ENCODE peak calls at places on chromosomes 16 and 17, in seven cellular contexts. S is neural progenitor cell, Y is lower lobe of right lung, E is esophagus squamous epithelium, V is cardiac fibroblast, Z is activated B cell treated with CpG ODN at 0.5 μM for 24 hours, B is astrocyte of the spinal cord. R is an unnamed sample.
A peak's percentile ranks its signal among the peaks of the same experiment; 100 is the strongest.

GRCh38 chr16:21159281-21159951 is 942 bp downstream of the LDAF1 start:
- DNase-seq in Z (peak; percentile 49), Y (peak; percentile 81), E (no peak), S (peak; percentile 71), V (no peak), B (no peak), R (peak; percentile 27)

GRCh38 chr16:89144681-89145080 is 26.9 kb upstream of the CDH15 start:
- DNase-seq in B (no peak), V (no peak), S (no peak), Y (peak; percentile 21), Z (no peak), E (no peak), R (no peak)

GRCh38 chr16:81723098-81723723 is 55.9 kb upstream of the PLCG2 start:
- DNase-seq in S (peak; percentile 92), Z (no peak), E (no peak), Y (no peak), V (peak; percentile 89), B (peak; percentile 84), R (peak; percentile 86)

GRCh38 chr16:6827272-6827671 is 505.4 kb upstream of the RBFOX1 start:
- DNase-seq in V (no peak), B (no peak), E (no peak), S (no peak), Z (no peak), Y (no peak), R (no peak)

GRCh38 chr17:37770631-37771518 is 26.0 kb upstream of the HNF1B start:
- DNase-seq in V (peak; percentile 76), E (no peak), Z (no peak), S (peak; percentile 73), B (peak; percentile 68), Y (peak; percentile 75), R (peak; percentile 75)

GRCh38 chr16:28891964-28892890 is 13.9 kb downstream of the ATP2A1 start:
- DNase-seq in E (no peak), S (no peak), Z (no peak), V (no peak), Y (no peak), B (no peak), R (no peak)

GRCh38 chr17:30565073-30565935 is 88.1 kb downstream of the GOSR1 start:
- DNase-seq in Y (peak; percentile 21), B (no peak), S (peak; percentile 56), E (no peak), Z (no peak), V (no peak), R (no peak)

GRCh38 chr17:72477529-72477928 is 356.7 kb downstream of the SOX9 start:
- DNase-seq in Y (no peak), Z (no peak), S (no peak), B (no peak), E (no peak), V (no peak), R (no peak)

GRCh38 chr16:9612267-9612666 is 520.8 kb downstream of the HAPSTR1 start:
- DNase-seq in B (peak; percentile 18), Z (no peak), V (no peak), E (no peak), Y (no peak), S (peak; percentile 21), R (no peak)

GRCh38 chr17:36948717-36949460 is at the start of gene AATF:
- DNase-seq in B (peak; percentile 96), Z (peak; percentile 97), Y (peak; percentile 97), V (peak; percentile 96), E (peak; percentile 81), S (peak; percentile 98), R (peak; percentile 97)

GRCh38 chr16:29994613-29995329 is 646 bp downstream of the HIRIP3 start:
- DNase-seq in E (no peak), V (peak; percentile 74), Z (no peak), S (no peak), Y (no peak), B (peak; percentile 32), R (peak; percentile 79)

GRCh38 chr16:17358846-17359245 is 111.9 kb downstream of the XYLT1 start:
- DNase-seq in Z (no peak), E (no peak), Y (no peak), B (peak; percentile 80), V (peak; percentile 30), S (peak; percentile 43), R (no peak)

GRCh38 chr17:63295839-63296590 is 150.1 kb downstream of the CYB561 start:
- DNase-seq in Y (no peak), E (no peak), Z (no peak), V (no peak), S (no peak), B (no peak), R (no peak)

GRCh38 chr16:88414521-88415380 is 32.0 kb downstream of the ZNF469 start:
- DNase-seq in S (no peak), Z (no peak), V (no peak), E (no peak), Y (no peak), B (no peak), R (no peak)

GRCh38 chr16:82631701-82632685 is 5.2 kb downstream of the CDH13 start:
- DNase-seq in V (no peak), E (no peak), Y (no peak), S (peak; percentile 25), B (no peak), Z (no peak), R (peak; percentile 73)

GRCh38 chr17:51590071-51590470 is 329.7 kb downstream of the UTP18 start:
- DNase-seq in E (no peak), Y (no peak), Z (no peak), V (no peak), S (no peak), B (no peak), R (no peak)

GRCh38 chr16:20707461-20707860 is 10.0 kb upstream of the ACSM1 start:
- DNase-seq in S (no peak), Z (no peak), E (no peak), V (no peak), B (no peak), Y (no peak), R (no peak)

GRCh38 chr16:90044111-90044551 is 24.9 kb upstream of the DBNDD1 start:
- DNase-seq in Y (no peak), S (no peak), E (no peak), V (no peak), Z (no peak), B (peak; percentile 31), R (peak; percentile 88)

GRCh38 chr16:50848755-50849514 is 107.0 kb downstream of the CYLD start:
- DNase-seq in Y (no peak), Z (no peak), B (no peak), V (no peak), E (no peak), S (no peak), R (no peak)

GRCh38 chr17:7328840-7329359 is at the start of gene NEURL4:
- DNase-seq in V (no peak), Y (peak; percentile 64), S (no peak), Z (no peak), E (no peak), B (no peak), R (no peak)

GRCh38 chr17:38742431-38743308 is 5.5 kb downstream of the PCGF2 start:
- DNase-seq in Z (no peak), V (peak; percentile 95), B (peak; percentile 93), E (no peak), Y (no peak), S (no peak), R (peak; percentile 36)

GRCh38 chr16:49023095-49023494 is 258.5 kb downstream of the CBLN1 start:
- DNase-seq in V (peak; percentile 19), Z (no peak), Y (no peak), S (no peak), E (no peak), B (peak; percentile 57), R (peak; percentile 93)

GRCh38 chr16:4059969-4060368 is 56.3 kb downstream of the ADCY9 start:
- DNase-seq in V (no peak), S (no peak), Z (no peak), E (no peak), B (no peak), Y (no peak), R (no peak)

GRCh38 chr17:60065867-60066266 is 12.9 kb downstream of the HEATR6 start:
- DNase-seq in V (no peak), B (no peak), Z (no peak), Y (no peak), E (no peak), S (no peak), R (no peak)

GRCh38 chr16:27639588-27640276 is 89.8 kb downstream of the KATNIP start:
- DNase-seq in Y (no peak), E (no peak), S (peak; percentile 67), V (peak; percentile 71), Z (no peak), B (peak; percentile 62), R (peak; percentile 52)

GRCh38 chr17:1494203-1494602 is 1.7 kb upstream of the MYO1C start:
- DNase-seq in V (no peak), Z (no peak), S (no peak), Y (no peak), E (no peak), B (no peak), R (no peak)

GRCh38 chr17:57132663-57133062 is 47.6 kb downstream of the AKAP1 start:
- DNase-seq in S (peak; percentile 20), V (no peak), E (no peak), Y (no peak), B (no peak), Z (no peak), R (no peak)

GRCh38 chr17:76781056-76781982 is 43.4 kb downstream of the MFSD11 start:
- DNase-seq in B (no peak), S (no peak), E (no peak), V (no peak), Z (no peak), Y (no peak), R (no peak)
- TF ChIP-seq CTCF in B (peak; percentile 10), S (no peak), E (no peak), V (no peak), Z (no peak), Y (no peak), R (no peak)

GRCh38 chr17:44400226-44400847 is 10.9 kb upstream of the ITGA2B start:
- DNase-seq in B (peak; percentile 42), Y (no peak), Z (no peak), V (peak; percentile 54), S (peak; percentile 18), E (no peak), R (peak; percentile 38)
- TF ChIP-seq CTCF in B (peak; percentile 56), Y (no peak), Z (no peak), V (peak; percentile 42), S (peak; percentile 61), E (peak; percentile 40), R (peak; percentile 39)

DNA sequence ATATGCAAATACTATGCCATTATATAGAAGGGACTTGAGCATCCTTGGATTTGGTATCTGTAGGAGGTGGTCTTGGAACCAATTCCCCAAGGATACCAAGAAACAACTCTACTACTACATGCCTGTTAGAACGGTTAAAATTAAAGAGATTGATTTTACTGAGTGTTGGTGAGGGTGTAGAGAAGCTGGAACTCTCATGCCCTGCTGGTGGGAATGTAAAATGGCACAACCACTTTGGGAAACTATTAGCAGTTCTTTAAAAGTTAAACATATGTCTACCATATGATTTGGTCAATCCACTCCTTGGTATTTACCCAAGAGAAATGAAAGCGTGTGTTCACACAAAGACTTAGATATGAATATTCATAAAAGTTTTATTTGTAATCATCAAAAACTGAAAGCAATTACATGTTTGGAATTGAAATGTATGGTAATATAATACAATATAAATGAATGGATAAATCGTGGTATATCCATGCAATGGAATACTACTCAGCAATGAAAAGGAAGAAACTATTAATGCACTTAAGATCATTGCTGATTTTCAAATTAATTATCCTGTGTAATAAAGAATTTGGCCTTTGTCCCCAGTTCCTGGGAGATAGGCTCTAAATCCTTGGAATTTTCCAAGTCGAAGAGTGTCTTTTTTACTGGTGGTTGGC is 7.8 kb downstream of the MFSD6L start:
- DNase-seq in B (no peak), V (no peak), E (no peak), Z (no peak), Y (no peak), S (no peak), R (no peak)
- TF ChIP-seq CTCF in B (peak; percentile 5), V (peak; percentile 3), E (no peak), Z (no peak), Y (no peak), S (peak; percentile 35), R (no peak)

GRCh38 chr16:54957403-54957802 is 26.7 kb downstream of the IRX5 start:
- DNase-seq in V (peak; percentile 55), B (no peak), Y (no peak), E (no peak), S (peak; percentile 32), Z (no peak), R (peak; percentile 68)
- TF ChIP-seq CTCF in V (peak; percentile 59), B (peak; percentile 43), Y (peak; percentile 39), E (peak; percentile 57), S (peak; percentile 54), Z (no peak), R (peak; percentile 42)